ENCODE peak calls at places on chromosomes 2 and 18, in six cellular contexts. P, D, Q, I, C and Y are unnamed samples.

GRCh38 chr2:28160986-28161425 is 231.7 kb upstream of the FOSL2 start:
- DNase-seq in P (no peak), Q (no peak), I (no peak), D (no peak), C (peak; percentile 96), Y (no peak)

GRCh38 chr18:10485475-10485874 is 31.0 kb downstream of the APCDD1 start:
- DNase-seq in P (no peak), C (no peak), I (no peak), Q (no peak), D (no peak), Y (no peak)

GRCh38 chr2:4029081-4029480 is 325.7 kb downstream of the DCDC2C start:
- DNase-seq in P (no peak), D (no peak), Q (no peak), C (no peak), I (no peak), Y (no peak)

GRCh38 chr2:61423714-61424113 is 47.2 kb downstream of the USP34 start:
- DNase-seq in Q (no peak), D (no peak), I (no peak), C (peak; percentile 26), P (no peak), Y (peak; percentile 21)

GRCh38 chr18:35467624-35468016 is 30.1 kb downstream of the INO80C start:
- DNase-seq in P (no peak), Q (no peak), I (no peak), C (no peak), D (no peak), Y (no peak)

GRCh38 chr2:128754246-128754724 is 435.6 kb upstream of the HS6ST1 start:
- DNase-seq in C (peak; percentile 27), Q (no peak), D (no peak), P (no peak), I (peak; percentile 66), Y (no peak)

GRCh38 chr2:202064206-202064880 is 8.7 kb upstream of the KIAA2012 start:
- DNase-seq in P (no peak), Q (no peak), C (peak; percentile 99), D (no peak), I (no peak), Y (peak; percentile 92)

GRCh38 chr2:187504312-187504921 is 49.8 kb downstream of the TFPI start:
- DNase-seq in D (no peak), I (no peak), P (no peak), Q (no peak), C (no peak), Y (no peak)

GRCh38 chr2:232873292-232873908 is 3.3 kb downstream of the SNORC start:
- DNase-seq in D (no peak), P (no peak), Q (no peak), I (no peak), C (no peak), Y (no peak)

GRCh38 chr2:23291274-23291673 is 93.7 kb upstream of the KLHL29 start:
- DNase-seq in P (no peak), I (no peak), C (no peak), Q (no peak), D (no peak), Y (no peak)

GRCh38 chr2:38315707-38316333 is 61.3 kb downstream of the ATL2 start:
- DNase-seq in D (peak; percentile 36), Q (no peak), C (peak; percentile 23), P (no peak), I (no peak), Y (no peak)

GRCh38 chr2:1567556-1568344 is 154.5 kb downstream of the TPO start:
- DNase-seq in Q (peak; percentile 29), D (no peak), C (no peak), I (no peak), P (no peak), Y (no peak)

GRCh38 chr2:164514491-164514890 is 106.8 kb downstream of the GRB14 start:
- DNase-seq in P (no peak), Q (no peak), C (peak; percentile 41), D (no peak), I (no peak), Y (no peak)

GRCh38 chr2:64913357-64913869 is 75.8 kb upstream of the SLC1A4 start:
- DNase-seq in Q (no peak), D (no peak), P (no peak), I (no peak), C (no peak), Y (no peak)

GRCh38 chr2:146477383-146477782 is 1367.4 kb upstream of the ACVR2A start:
- DNase-seq in I (no peak), C (peak; percentile 12), D (no peak), P (no peak), Q (no peak), Y (no peak)

GRCh38 chr2:205660521-205661124 is 21.7 kb upstream of the NRP2 start:
- DNase-seq in C (peak; percentile 96), Q (no peak), D (peak; percentile 23), I (no peak), P (no peak), Y (peak; percentile 74)

GRCh38 chr2:3483227-3483985 is 35.9 kb downstream of the ADI1 start:
- DNase-seq in D (no peak), P (no peak), Q (peak; percentile 90), I (peak; percentile 83), C (peak; percentile 91), Y (no peak)

GRCh38 chr2:33221046-33221784 is 255.2 kb upstream of the RASGRP3 start:
- DNase-seq in D (no peak), I (no peak), C (no peak), P (no peak), Q (no peak), Y (no peak)

GRCh38 chr2:119723784-119724467 is 35.8 kb upstream of the PTPN4 start:
- DNase-seq in C (peak; percentile 65), D (no peak), P (no peak), I (no peak), Q (no peak), Y (no peak)

GRCh38 chr2:124542932-124543640 is 518.0 kb downstream of the CNTNAP5 start:
- DNase-seq in I (peak; percentile 31), P (no peak), Q (no peak), C (no peak), D (no peak), Y (no peak)

GRCh38 chr18:45412577-45412976 is 202.7 kb upstream of the SLC14A2 start:
- DNase-seq in I (no peak), D (no peak), C (no peak), P (no peak), Q (no peak), Y (no peak)

GRCh38 chr18:45415614-45416013 is 199.7 kb upstream of the SLC14A2 start:
- DNase-seq in D (no peak), I (no peak), C (no peak), P (no peak), Q (no peak), Y (no peak)

GRCh38 chr18:45416168-45416567 is 199.1 kb upstream of the SLC14A2 start:
- DNase-seq in C (peak; percentile 42), D (no peak), P (no peak), Q (no peak), I (no peak), Y (no peak)

GRCh38 chr18:45413180-45413836 is 202.0 kb upstream of the SLC14A2 start:
- DNase-seq in P (no peak), Q (no peak), I (no peak), D (no peak), C (no peak), Y (no peak)

GRCh38 chr18:45417392-45417791 is 197.9 kb upstream of the SLC14A2 start:
- DNase-seq in Q (no peak), C (no peak), I (no peak), P (no peak), D (no peak), Y (no peak)
- H3K4me3 ChIP-seq in Q (no peak overlapping the region), C (no peak overlapping the region), I (no peak overlapping the region), P (no peak overlapping the region), D (no peak overlapping the region), Y (no peak overlapping the region)

GRCh38 chr2:15842771-15843666 is 97.3 kb upstream of the MYCN start:
- DNase-seq in Q (no peak), C (no peak), P (no peak), I (no peak), D (no peak), Y (no peak)

GRCh38 chr2:15845737-15846405 is 94.5 kb upstream of the MYCN start:
- DNase-seq in P (no peak), D (no peak), I (no peak), Q (no peak), C (no peak), Y (no peak)

GRCh38 chr2:15845294-15845693 is 95.1 kb upstream of the MYCN start:
- DNase-seq in Q (no peak), C (no peak), D (no peak), P (no peak), I (no peak), Y (no peak)

GRCh38 chr2:15844099-15844801 is 96.1 kb upstream of the MYCN start:
- DNase-seq in Q (no peak), D (no peak), I (no peak), P (no peak), C (no peak), Y (no peak)

DNA sequence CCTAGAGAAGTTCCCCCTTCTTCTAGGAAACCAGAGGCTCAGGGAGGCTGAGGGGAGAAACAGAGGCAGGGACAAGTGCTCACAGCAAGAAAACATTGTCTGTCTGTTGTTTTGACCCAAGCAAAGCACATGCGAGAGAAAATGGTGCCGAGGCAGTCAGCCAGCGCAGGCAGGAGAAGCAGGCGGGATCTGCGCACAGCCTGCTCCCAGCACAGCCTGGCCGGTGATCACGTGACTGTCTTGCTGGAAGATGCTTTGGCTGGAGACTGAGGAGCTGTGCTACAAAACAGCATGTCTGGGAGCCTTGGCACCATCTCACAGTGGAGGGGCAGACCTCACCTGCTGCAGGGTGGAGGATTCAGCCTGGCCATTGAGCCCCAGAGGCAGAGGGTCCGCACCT is 93.7 kb upstream of the MYCN start:
- DNase-seq in I (no peak), C (no peak), Q (no peak), P (no peak), D (no peak), Y (no peak)
- H3K9me3 ChIP-seq in I (peaks cover 8% of the 10 kb centered on the region), C (no peaks in the 10 kb centered on the region), Q (no peaks in the 10 kb centered on the region), P (no peaks in the 10 kb centered on the region), D (no peaks in the 10 kb centered on the region), Y (no peaks in the 10 kb centered on the region)

DNA sequence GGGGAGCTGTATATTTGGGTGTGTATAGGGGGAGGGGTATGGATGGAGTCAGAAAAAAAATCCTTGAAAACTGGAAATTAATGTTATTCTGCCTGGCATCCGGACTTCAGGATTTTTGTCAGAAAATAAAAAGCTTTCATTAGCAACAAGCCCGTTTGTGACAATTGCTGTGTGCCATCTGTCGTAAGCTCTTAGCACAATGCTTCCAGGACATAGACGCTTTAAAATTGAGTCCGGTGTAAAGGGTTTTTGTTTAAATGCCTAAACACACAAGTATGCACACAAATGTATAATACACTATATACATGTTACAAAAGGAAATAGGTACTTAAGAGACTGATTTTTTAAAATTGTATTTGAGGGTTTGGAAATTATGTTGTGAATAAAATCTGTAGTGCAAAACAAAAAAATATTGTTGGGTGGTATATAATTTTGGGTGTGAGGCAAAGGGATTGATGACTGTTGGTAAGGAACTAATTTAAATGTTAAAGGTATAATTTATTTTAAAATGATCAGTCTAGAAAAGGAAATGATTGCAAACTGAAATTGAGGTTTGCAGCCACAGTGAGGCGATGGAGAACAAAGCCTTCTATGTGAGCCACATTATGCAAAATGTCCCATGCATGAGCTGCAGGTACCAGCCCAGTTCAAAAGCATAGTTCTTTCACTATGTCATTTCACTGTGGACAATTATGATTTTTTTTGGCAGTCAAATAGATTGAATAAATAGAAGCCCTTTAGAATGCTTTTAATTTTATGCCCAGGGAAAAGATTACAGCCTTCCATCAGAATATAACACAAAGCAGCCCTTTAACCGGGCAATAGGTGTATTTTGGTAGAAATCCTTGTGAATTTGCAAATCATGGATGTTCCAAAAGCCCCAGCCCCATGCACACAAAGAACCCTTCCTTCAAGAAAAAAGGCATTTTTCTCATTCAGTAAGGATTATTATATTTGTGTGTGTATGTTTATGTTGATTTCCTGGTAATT is 1.5 kb downstream of the MAP2 start:
- DNase-seq in P (no peak), D (no peak), C (peak; percentile 36), I (no peak), Q (no peak), Y (peak; percentile 16)
- H3K4me3 ChIP-seq in P (no peak overlapping the region), D (no peak overlapping the region), C (peak overlapping the region; percentile 75), I (peak overlapping the region; percentile 78), Q (peak overlapping the region; percentile 62), Y (no peak overlapping the region)

GRCh38 chr18:8898990-8899389 is 193.6 kb downstream of the MTCL1 start:
- DNase-seq in D (no peak), P (no peak), Q (no peak), I (no peak), C (peak; percentile 25), Y (no peak)
- H3K9me3 ChIP-seq in D (no peaks in the 10 kb centered on the region), P (no peaks in the 10 kb centered on the region), Q (no peaks in the 10 kb centered on the region), I (peaks cover 35% of the 10 kb centered on the region), C (no peaks in the 10 kb centered on the region), Y (peaks cover 16% of the 10 kb centered on the region)